ENCODE peak calls at places on chromosomes 13 and 19, in six cellular contexts. One of them, this sample, is unnamed.

GRCh38 chr19:3743486-3743885 is 18.0 kb downstream of the APBA3 start:
- DNase-seq in GM23248: peak
- DNase-seq in ecto neural progenitor cell: no peak
- DNase-seq in stimulated activated CD8-positive, alpha-beta memory T cell treated with anti-CD3 and anti-CD28 coated beads, Interleukin-7, amount 100 ng/mL, for 4 hours: no peak
- DNase-seq in cardiac fibroblast: peak
- DNase-seq in effector CD4-positive, alpha-beta T cell: no peak
- DNase-seq in this sample: no peak

GRCh38 chr19:36128392-36128736 is 11.5 kb upstream of the CAPNS1 start:
- DNase-seq in GM23248: no peak
- DNase-seq in ecto neural progenitor cell: peak
- DNase-seq in stimulated activated CD8-positive, alpha-beta memory T cell treated with anti-CD3 and anti-CD28 coated beads, Interleukin-7, amount 100 ng/mL, for 4 hours: no peak
- DNase-seq in cardiac fibroblast: no peak
- DNase-seq in effector CD4-positive, alpha-beta T cell: no peak
- DNase-seq in this sample: no peak

GRCh38 chr19:30144242-30144758 is 202.3 kb downstream of the URI1 start:
- DNase-seq in GM23248: no peak
- DNase-seq in ecto neural progenitor cell: no peak
- DNase-seq in stimulated activated CD8-positive, alpha-beta memory T cell treated with anti-CD3 and anti-CD28 coated beads, Interleukin-7, amount 100 ng/mL, for 4 hours: no peak
- DNase-seq in cardiac fibroblast: no peak
- DNase-seq in effector CD4-positive, alpha-beta T cell: no peak
- DNase-seq in this sample: no peak

GRCh38 chr13:48888613-48889012 is 87.1 kb upstream of the FNDC3A start:
- DNase-seq in GM23248: no peak
- DNase-seq in ecto neural progenitor cell: no peak
- DNase-seq in stimulated activated CD8-positive, alpha-beta memory T cell treated with anti-CD3 and anti-CD28 coated beads, Interleukin-7, amount 100 ng/mL, for 4 hours: no peak
- DNase-seq in cardiac fibroblast: no peak
- DNase-seq in effector CD4-positive, alpha-beta T cell: no peak
- DNase-seq in this sample: no peak

GRCh38 chr19:12664406-12665280 is 1.9 kb downstream of the MAN2B1 start:
- DNase-seq in GM23248: peak
- DNase-seq in ecto neural progenitor cell: peak
- DNase-seq in stimulated activated CD8-positive, alpha-beta memory T cell treated with anti-CD3 and anti-CD28 coated beads, Interleukin-7, amount 100 ng/mL, for 4 hours: no peak
- DNase-seq in cardiac fibroblast: peak
- DNase-seq in effector CD4-positive, alpha-beta T cell: no peak
- DNase-seq in this sample: no peak

GRCh38 chr19:48342841-48343540 is 17.6 kb downstream of the EMP3 start:
- DNase-seq in GM23248: peak
- DNase-seq in ecto neural progenitor cell: no peak
- DNase-seq in stimulated activated CD8-positive, alpha-beta memory T cell treated with anti-CD3 and anti-CD28 coated beads, Interleukin-7, amount 100 ng/mL, for 4 hours: no peak
- DNase-seq in cardiac fibroblast: peak
- DNase-seq in effector CD4-positive, alpha-beta T cell: no peak
- DNase-seq in this sample: no peak

GRCh38 chr13:110855363-110855762 is 59.5 kb downstream of the ANKRD10 start:
- DNase-seq in GM23248: no peak
- DNase-seq in ecto neural progenitor cell: no peak
- DNase-seq in stimulated activated CD8-positive, alpha-beta memory T cell treated with anti-CD3 and anti-CD28 coated beads, Interleukin-7, amount 100 ng/mL, for 4 hours: no peak
- DNase-seq in cardiac fibroblast: no peak
- DNase-seq in effector CD4-positive, alpha-beta T cell: no peak
- DNase-seq in this sample: no peak

GRCh38 chr13:44399045-44399444 is 25.4 kb downstream of the SERP2 start:
- DNase-seq in GM23248: no peak
- DNase-seq in ecto neural progenitor cell: no peak
- DNase-seq in stimulated activated CD8-positive, alpha-beta memory T cell treated with anti-CD3 and anti-CD28 coated beads, Interleukin-7, amount 100 ng/mL, for 4 hours: no peak
- DNase-seq in cardiac fibroblast: no peak
- DNase-seq in effector CD4-positive, alpha-beta T cell: no peak
- DNase-seq in this sample: no peak